ENCODE peak calls at places on chromosomes 11 and 22, in five cellular contexts. G, E, V, J and P are unnamed samples.
A peak's percentile ranks its signal among the peaks of the same experiment; 100 is the strongest.

GRCh38 chr11:116910378-116910777 is 73.0 kb upstream of the APOA1 start:
- DNase-seq in V (no peak), J (no peak), E (no peak), G (no peak), P (no peak)

GRCh38 chr22:27212617-27213177 is 555.3 kb downstream of the MIAT start:
- DNase-seq in E (peak; percentile 60), G (peak; percentile 8), V (peak; percentile 16), J (peak; percentile 37), P (no peak)

GRCh38 chr11:27995082-27995481 is 112.9 kb downstream of the KIF18A start:
- DNase-seq in G (no peak), V (no peak), J (no peak), E (no peak), P (no peak)

GRCh38 chr11:76025068-76025467 is 181.2 kb downstream of the WNT11 start:
- DNase-seq in V (no peak), E (no peak), G (no peak), J (no peak), P (no peak)

GRCh38 chr11:118615996-118616395 is 8.6 kb downstream of the PHLDB1 start:
- DNase-seq in J (peak; percentile 78), E (no peak), V (no peak), G (no peak), P (no peak)

GRCh38 chr11:110349109-110349996 is 52.9 kb upstream of the RDX start:
- DNase-seq in V (no peak), G (no peak), E (no peak), J (peak; percentile 29), P (no peak)

GRCh38 chr22:45225732-45226560 is 14.7 kb downstream of the KIAA0930 start:
- DNase-seq in V (no peak), G (no peak), J (no peak), E (no peak), P (no peak)

GRCh38 chr22:40345271-40345670 is 1.0 kb upstream of the ADSL start:
- DNase-seq in J (no peak), E (no peak), G (peak; percentile 29), V (no peak), P (no peak)

GRCh38 chr11:30143098-30143705 is 87.6 kb upstream of the FSHB start:
- DNase-seq in V (no peak), J (peak; percentile 55), G (peak; percentile 5), E (peak; percentile 46), P (no peak)

GRCh38 chr22:40414838-40415505 is 44.6 kb downstream of the SGSM3 start:
- DNase-seq in E (no peak), G (no peak), V (no peak), J (no peak), P (no peak)

GRCh38 chr11:128291835-128292234 is 295.5 kb downstream of the ETS1 start:
- DNase-seq in J (no peak), G (no peak), V (no peak), E (no peak), P (peak; percentile 73)

GRCh38 chr11:1074244-1075221 is at the start of gene MUC2:
- DNase-seq in J (no peak), G (no peak), V (peak; percentile 11), E (no peak), P (no peak)

GRCh38 chr11:44559207-44559943 is 6.1 kb upstream of the CD82 start:
- DNase-seq in V (no peak), J (peak; percentile 88), G (peak; percentile 81), E (no peak), P (no peak)

GRCh38 chr11:75873417-75874148 is 58.6 kb downstream of the UVRAG start:
- DNase-seq in J (peak; percentile 24), E (no peak), V (no peak), G (no peak), P (no peak)

GRCh38 chr11:60098508-60098907 is 10.0 kb downstream of the MS4A2 start:
- DNase-seq in G (no peak), V (no peak), E (no peak), J (no peak), P (no peak)

GRCh38 chr22:46788426-46789168 is 26.1 kb downstream of the TBC1D22A start:
- DNase-seq in V (no peak), J (no peak), G (no peak), E (peak; percentile 57), P (peak; percentile 33)

GRCh38 chr11:34214961-34215805 is 109.8 kb downstream of the NAT10 start:
- DNase-seq in G (no peak), J (no peak), E (no peak), V (no peak), P (no peak)

GRCh38 chr22:33859311-33859710 is 61.0 kb downstream of the LARGE1 start:
- DNase-seq in V (no peak), E (no peak), G (no peak), J (no peak), P (no peak)

GRCh38 chr22:23591203-23591791 is 11.2 kb upstream of the IGLL1 start:
- DNase-seq in G (peak; percentile 86), J (peak; percentile 82), V (peak; percentile 59), E (peak; percentile 78), P (peak; percentile 16)

GRCh38 chr22:39545310-39546063 is 12.9 kb upstream of the RPS19BP1 start:
- DNase-seq in V (peak; percentile 56), J (peak; percentile 88), G (peak; percentile 68), E (peak; percentile 86), P (peak; percentile 55)

GRCh38 chr11:114441921-114442320 is 2.7 kb downstream of the REXO2 start:
- DNase-seq in V (no peak), E (no peak), J (no peak), G (no peak), P (no peak)

GRCh38 chr11:2298795-2299747 is 2.6 kb downstream of the C11orf21 start:
- DNase-seq in G (peak; percentile 34), E (peak; percentile 71), V (no peak), J (peak; percentile 84), P (peak; percentile 12)

GRCh38 chr11:47867821-47868220 is 19.7 kb upstream of the NUP160 start:
- DNase-seq in E (no peak), V (no peak), J (no peak), G (no peak), P (no peak)

GRCh38 chr22:18145676-18146388 is 4.1 kb upstream of the USP18 start:
- DNase-seq in G (no peak), J (no peak), V (no peak), E (no peak), P (no peak)

GRCh38 chr11:47234669-47235075 is 13.9 kb downstream of the ACP2 start:
- DNase-seq in J (no peak), G (peak; percentile 48), E (no peak), V (no peak), P (peak; percentile 73)

GRCh38 chr11:123438191-123438627 is 8.1 kb downstream of the GRAMD1B start:
- DNase-seq in J (peak; percentile 64), V (no peak), G (no peak), E (no peak), P (no peak)

GRCh38 chr11:77142091-77142975 is 14.3 kb downstream of the MYO7A start:
- DNase-seq in G (peak; percentile 53), J (no peak), V (peak; percentile 2), E (no peak), P (peak; percentile 17)

GRCh38 chr11:126360049-126360446 is 4.6 kb downstream of the ST3GAL4 start:
- DNase-seq in G (no peak), J (no peak), V (no peak), E (no peak), P (no peak)

GRCh38 chr11:47995318-47995717 is 15.0 kb downstream of the PTPRJ start:
- DNase-seq in E (no peak), J (no peak), G (no peak), V (no peak), P (no peak)

GRCh38 chr11:78350646-78351165 is 66.9 kb downstream of the GAB2 start:
- DNase-seq in E (no peak), G (peak; percentile 42), J (peak; percentile 19), V (no peak), P (no peak)

GRCh38 chr11:23679041-23679440 is 817.8 kb upstream of the LUZP2 start:
- DNase-seq in G (peak; percentile 61), E (no peak), V (no peak), J (no peak), P (peak; percentile 22)

GRCh38 chr11:17747131-17747955 is 12.8 kb downstream of the KCNC1 start:
- DNase-seq in J (no peak), G (no peak), V (no peak), E (no peak), P (no peak)
- H3K9me3 ChIP-seq in J (no peaks in the 10 kb centered on the region), G (no peaks in the 10 kb centered on the region), V (no peaks in the 10 kb centered on the region), E (no peaks in the 10 kb centered on the region), P (no peaks in the 10 kb centered on the region)

GRCh38 chr11:134901536-134901935 is 489.5 kb upstream of the B3GAT1 start:
- DNase-seq in G (no peak), V (no peak), E (no peak), J (peak; percentile 44), P (no peak)

GRCh38 chr11:134904103-134904502 is 492.1 kb upstream of the B3GAT1 start:
- DNase-seq in V (no peak), E (no peak), G (no peak), J (no peak), P (no peak)

GRCh38 chr11:134905513-134905912 is 493.5 kb upstream of the B3GAT1 start:
- DNase-seq in V (peak; percentile 46), J (no peak), E (no peak), G (no peak), P (no peak)

GRCh38 chr11:134905966-134906955 is 494.2 kb upstream of the B3GAT1 start:
- DNase-seq in V (no peak), E (no peak), J (no peak), G (no peak), P (no peak)

GRCh38 chr11:134901955-134902707 is 490.1 kb upstream of the B3GAT1 start:
- DNase-seq in J (no peak), V (no peak), G (no peak), E (no peak), P (no peak)
- H3K27ac ChIP-seq in J (no peak overlapping the region), V (no peak overlapping the region), G (no peak overlapping the region), E (no peak overlapping the region), P (no peak overlapping the region)

GRCh38 chr11:16032974-16033373 is 323.4 kb downstream of the SOX6 start:
- DNase-seq in G (no peak), J (no peak), E (no peak), V (no peak), P (no peak)
- H3K4me3 ChIP-seq in G (no peak overlapping the region), J (no peak overlapping the region), E (no peak overlapping the region), V (no peak overlapping the region), P (no peak overlapping the region)

DNA sequence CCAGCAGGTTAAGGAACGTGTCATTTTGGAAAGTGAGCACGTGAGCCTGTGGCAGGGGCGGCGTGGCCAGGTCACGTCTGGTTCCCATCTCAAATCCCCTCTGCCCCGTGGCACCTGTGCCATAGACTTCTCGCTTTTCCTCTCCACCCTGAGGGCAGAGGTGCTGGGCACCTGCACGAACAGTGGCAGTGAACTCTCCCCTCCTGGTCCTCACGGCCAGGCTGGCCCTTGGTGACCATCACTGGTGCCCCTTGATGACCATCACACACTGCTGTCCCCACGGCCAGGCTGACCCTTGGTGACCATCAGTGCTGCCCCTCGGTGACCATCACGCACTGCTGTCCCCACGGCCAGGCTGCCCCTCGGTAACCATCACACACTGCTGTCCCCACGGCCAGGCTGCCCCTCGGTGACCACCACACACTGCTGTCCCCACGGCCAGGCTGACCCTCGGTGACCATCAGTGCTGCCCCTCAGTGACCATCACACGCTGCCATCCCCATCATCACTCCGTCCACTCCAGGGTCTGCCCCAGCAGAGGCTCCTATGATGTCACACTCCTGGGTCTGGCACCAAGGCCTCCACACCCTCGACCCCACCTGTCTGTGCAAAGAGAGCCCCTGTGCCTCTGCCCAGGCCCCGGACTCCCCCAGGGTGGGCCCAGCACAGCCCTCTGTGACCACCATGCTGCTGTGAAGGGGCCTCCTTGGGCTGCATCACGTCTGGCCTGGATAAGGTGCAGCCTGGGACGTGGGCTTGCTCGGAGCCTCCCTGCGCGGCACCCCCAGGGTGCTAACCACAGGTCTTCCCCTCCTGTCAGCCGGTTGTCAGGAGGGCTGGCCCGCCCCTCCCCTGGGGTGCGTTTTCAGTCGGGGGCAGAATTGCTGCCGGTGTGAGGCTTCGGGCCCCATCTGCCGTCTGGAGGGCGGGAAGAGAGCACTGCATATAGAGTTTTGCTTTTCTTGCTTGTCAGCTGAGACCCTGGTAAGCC is 738.6 kb downstream of the BRD1 start:
- DNase-seq in G (no peak), V (no peak), J (no peak), E (no peak), P (no peak)
- H3K9me3 ChIP-seq in G (no peaks in the 10 kb centered on the region), V (no peaks in the 10 kb centered on the region), J (no peaks in the 10 kb centered on the region), E (no peaks in the 10 kb centered on the region), P (no peaks in the 10 kb centered on the region)